ENCODE peak calls at places on chromosomes 6 and 20, in four cellular contexts. C is dermis microvascular lymphatic vessel endothelial cell, P is hypothalamus, L is NCI-H146. J is an unnamed sample.

GRCh38 chr20:53750827-53751393 is 157.3 kb upstream of the ZNF217 start:
- DNase-seq in P (no peak), C (no peak), L (no peak), J (peak)

GRCh38 chr6:4801491-4802118 is 25.4 kb downstream of the CDYL start:
- DNase-seq in C (no peak), L (no peak), P (no peak), J (no peak)

GRCh38 chr6:43263314-43264178 is 20.3 kb downstream of the TTBK1 start:
- DNase-seq in L (peak), C (peak), P (peak), J (peak)

GRCh38 chr20:14643146-14643545 is 305.7 kb upstream of the FLRT3 start:
- DNase-seq in C (no peak), L (peak), P (no peak), J (peak)

GRCh38 chr6:39048481-39049399 is at the start of gene GLP1R:
- DNase-seq in L (peak), P (no peak), C (no peak), J (peak)

GRCh38 chr20:10201321-10201870 is 17.2 kb upstream of the SNAP25 start:
- DNase-seq in L (no peak), P (no peak), C (no peak), J (peak)

GRCh38 chr20:62293111-62293784 is 9.5 kb upstream of the ADRM1 start:
- DNase-seq in L (no peak), P (no peak), C (no peak), J (no peak)

GRCh38 chr6:78231002-78231401 is 578.2 kb downstream of the MEI4 start:
- DNase-seq in C (no peak), L (no peak), P (no peak), J (no peak)

GRCh38 chr6:48747471-48747870 is 636.5 kb upstream of the PTCHD4 start:
- DNase-seq in L (no peak), P (no peak), C (no peak), J (no peak)

GRCh38 chr6:157693867-157694266 is 129.2 kb upstream of the SNX9 start:
- DNase-seq in L (no peak), P (no peak), C (peak), J (no peak)

GRCh38 chr6:85126448-85127178 is 323.3 kb upstream of the NT5E start:
- DNase-seq in L (peak), P (no peak), C (peak), J (peak)

GRCh38 chr6:69138173-69138572 is 503.1 kb downstream of the ADGRB3 start:
- DNase-seq in P (no peak), C (no peak), L (no peak), J (no peak)

GRCh38 chr20:32352101-32352720 is 5.9 kb upstream of the ASXL1 start:
- DNase-seq in L (no peak), C (no peak), P (no peak), J (no peak)

J was measured in DMS53.